ENCODE peak calls at places on chromosome 15, in seven cellular contexts. M is cardiac muscle cell, V is RWPE1, O is AG09319, K is NCI-H1105, J is WERI-Rb-1, A is RCC 7860. C is an unnamed sample.

GRCh38 chr15:25391971-25392733 is 46.7 kb downstream of the UBE3A start:
- DNase-seq in O (peak), K (no peak), M (peak), V (peak), A (peak), J (no peak), C (peak)

GRCh38 chr15:33395376-33395775 is 84.6 kb downstream of the RYR3 start:
- DNase-seq in J (no peak), O (no peak), M (no peak), V (no peak), A (no peak), K (no peak), C (no peak)

GRCh38 chr15:52236015-52236414 is 44.8 kb upstream of the GNB5 start:
- DNase-seq in A (peak), V (no peak), K (no peak), O (no peak), J (no peak), M (peak), C (no peak)

GRCh38 chr15:94000603-94001002 is 230.8 kb upstream of the MCTP2 start:
- DNase-seq in O (no peak), J (no peak), V (no peak), M (no peak), A (no peak), K (no peak), C (no peak)

GRCh38 chr15:58274885-58275284 is 136.7 kb downstream of the AQP9 start:
- DNase-seq in O (no peak), V (no peak), K (no peak), M (no peak), A (no peak), J (no peak), C (no peak)

GRCh38 chr15:74378853-74379252 is 11.4 kb upstream of the CYP11A1 start:
- DNase-seq in A (peak), V (no peak), M (peak), J (no peak), K (no peak), O (no peak), C (no peak)

GRCh38 chr15:32842081-32842480 is 124.3 kb downstream of the GREM1 start:
- DNase-seq in K (no peak), J (no peak), M (no peak), V (no peak), O (no peak), A (no peak), C (no peak)

GRCh38 chr15:60396964-60397771 is 618 bp downstream of the ANXA2 start:
- DNase-seq in V (peak), K (no peak), M (peak), J (no peak), A (peak), O (no peak), C (no peak)

GRCh38 chr15:89836255-89837133 is 21.8 kb upstream of the ANPEP start:
- DNase-seq in O (peak), M (peak), K (no peak), A (peak), J (no peak), V (peak), C (no peak)

GRCh38 chr15:67782592-67782991 is 42.7 kb upstream of the SKOR1 start:
- DNase-seq in V (no peak), J (no peak), A (no peak), M (no peak), O (no peak), K (no peak), C (no peak)

GRCh38 chr15:63503739-63504246 is 600 bp upstream of the USP3 start:
- DNase-seq in A (peak), V (peak), O (no peak), M (peak), K (no peak), J (peak), C (no peak)

GRCh38 chr15:51253385-51253784 is 85.0 kb downstream of the CYP19A1 start:
- DNase-seq in V (no peak), M (no peak), A (no peak), O (no peak), K (no peak), J (no peak), C (no peak)

GRCh38 chr15:69760890-69761568 is 308.4 kb downstream of the RPLP1 start:
- DNase-seq in J (no peak), O (peak), K (no peak), A (peak), M (peak), V (peak), C (peak)

GRCh38 chr15:65646486-65646885 is 24.7 kb downstream of the SLC24A1 start:
- DNase-seq in M (no peak), O (no peak), A (no peak), J (no peak), V (no peak), K (no peak), C (peak)

GRCh38 chr15:53037904-53038303 is 247.8 kb upstream of the ONECUT1 start:
- DNase-seq in M (no peak), V (no peak), K (no peak), J (no peak), A (no peak), O (no peak), C (no peak)

GRCh38 chr15:65847977-65848376 is 21.3 kb upstream of the RAB11A start:
- DNase-seq in O (no peak), A (no peak), J (no peak), M (no peak), V (no peak), K (no peak), C (no peak)

GRCh38 chr15:51267714-51268105 is 70.7 kb downstream of the CYP19A1 start:
- DNase-seq in V (peak), M (peak), O (no peak), J (no peak), K (peak), A (no peak), C (peak)

GRCh38 chr15:61091229-61091628 is 137.9 kb downstream of the RORA start:
- DNase-seq in V (no peak), A (no peak), K (peak), M (peak), J (no peak), O (no peak), C (no peak)

GRCh38 chr15:38878026-38878425 is 313.4 kb upstream of the RASGRP1 start:
- DNase-seq in O (no peak), V (no peak), J (no peak), K (no peak), A (no peak), M (no peak), C (no peak)

GRCh38 chr15:80507638-80508316 is 103.6 kb downstream of the ARNT2 start:
- DNase-seq in J (no peak), O (peak), V (no peak), K (no peak), M (peak), A (no peak), C (no peak)

GRCh38 chr15:31369716-31370115 is 43.1 kb downstream of the KLF13 start:
- DNase-seq in V (no peak), A (no peak), K (no peak), M (no peak), O (no peak), J (no peak), C (no peak)

GRCh38 chr15:48631191-48631770 is 14.2 kb downstream of the FBN1 start:
- DNase-seq in M (peak), K (no peak), J (peak), A (no peak), O (no peak), V (no peak), C (no peak)

GRCh38 chr15:65980824-65981456 is 111.6 kb downstream of the RAB11A start:
- DNase-seq in J (peak), V (peak), K (peak), M (peak), O (peak), A (peak), C (peak)

GRCh38 chr15:83310521-83311456 is 26.3 kb upstream of the BNC1 start:
- DNase-seq in J (no peak), A (no peak), M (peak), K (no peak), V (no peak), O (no peak), C (no peak)